ENCODE peak calls at places on chromosome 1, in seven cellular contexts. T, X, W, Y, R, C and E are unnamed samples.

GRCh38 chr1:153585009-153585408 is 19.4 kb upstream of the S100A2 start:
- DNase-seq in C (no peak), Y (no peak), X (no peak), W (no peak), R (no peak), T (no peak), E (no peak)

GRCh38 chr1:29999595-29999994 is 723.8 kb downstream of the MATN1 start:
- DNase-seq in R (no peak), W (no peak), C (no peak), Y (no peak), X (no peak), T (no peak), E (no peak)

GRCh38 chr1:53654216-53655210 is 84.5 kb downstream of the GLIS1 start:
- DNase-seq in R (peak; percentile 39), C (no peak), W (no peak), T (no peak), X (no peak), Y (no peak), E (no peak)

GRCh38 chr1:1430114-1430982 is 5.1 kb upstream of the VWA1 start:
- DNase-seq in C (no peak), T (no peak), Y (no peak), X (peak; percentile 90), W (no peak), R (no peak), E (no peak)

GRCh38 chr1:92980732-92981647 is 19.7 kb upstream of the DIPK1A start:
- DNase-seq in C (peak; percentile 71), X (no peak), W (no peak), R (no peak), Y (no peak), T (no peak), E (no peak)

GRCh38 chr1:19179597-19180271 is 30.3 kb downstream of the UBR4 start:
- DNase-seq in Y (no peak), T (no peak), X (no peak), R (no peak), W (no peak), C (peak; percentile 46), E (no peak)

GRCh38 chr1:1304331-1305299 is 3.1 kb downstream of the ACAP3 start:
- DNase-seq in R (peak; percentile 31), T (no peak), W (no peak), X (peak; percentile 88), C (no peak), Y (no peak), E (peak; percentile 41)

GRCh38 chr1:3636531-3636930 is 11.7 kb downstream of the TPRG1L start:
- DNase-seq in W (no peak), T (no peak), R (no peak), C (no peak), X (no peak), Y (no peak), E (no peak)

GRCh38 chr1:117036018-117036421 is 24.1 kb upstream of the TTF2 start:
- DNase-seq in W (no peak), T (no peak), X (no peak), Y (no peak), R (no peak), C (no peak), E (no peak)

GRCh38 chr1:177976596-177976995 is 6.7 kb upstream of the SEC16B start:
- DNase-seq in X (no peak), Y (no peak), W (no peak), C (no peak), T (no peak), R (no peak), E (no peak)

GRCh38 chr1:38872401-38873026 is 634 bp downstream of the MYCBP start:
- DNase-seq in R (no peak), W (no peak), X (no peak), T (no peak), Y (peak; percentile 7), C (peak; percentile 61), E (no peak)

GRCh38 chr1:27102707-27103468 is 52.0 kb downstream of the SLC9A1 start:
- DNase-seq in C (peak; percentile 84), T (peak; percentile 29), X (peak; percentile 86), Y (peak; percentile 57), R (no peak), W (peak; percentile 81), E (no peak)

GRCh38 chr1:194755241-194755953 is 1569.0 kb upstream of the B3GALT2 start:
- DNase-seq in R (no peak), W (no peak), X (no peak), T (no peak), Y (no peak), C (no peak), E (no peak)

GRCh38 chr1:66446261-66447001 is 87.5 kb upstream of the SGIP1 start:
- DNase-seq in T (peak; percentile 42), X (no peak), R (no peak), W (peak; percentile 56), C (peak; percentile 53), Y (peak; percentile 38), E (peak; percentile 35)

GRCh38 chr1:12434174-12434573 is 183.8 kb downstream of the DHRS3 start:
- DNase-seq in X (no peak), W (no peak), T (no peak), Y (peak; percentile 63), C (peak; percentile 89), R (no peak), E (no peak)

GRCh38 chr1:50644447-50645105 is 221.3 kb upstream of the DMRTA2 start:
- DNase-seq in R (no peak), T (no peak), C (no peak), X (no peak), W (no peak), Y (no peak), E (no peak)

GRCh38 chr1:51717842-51718241 is 101.0 kb downstream of the OSBPL9 start:
- DNase-seq in T (no peak), X (no peak), Y (no peak), R (no peak), C (no peak), W (no peak), E (no peak)

GRCh38 chr1:196180847-196181593 is 427.2 kb downstream of the KCNT2 start:
- DNase-seq in C (no peak), T (no peak), R (peak; percentile 85), Y (no peak), W (no peak), X (no peak), E (no peak)

GRCh38 chr1:27569506-27570382 is 34.2 kb downstream of the AHDC1 start:
- DNase-seq in X (no peak), R (no peak), T (no peak), W (no peak), Y (no peak), C (no peak), E (no peak)

GRCh38 chr1:20440785-20441200 is 45.2 kb downstream of the CAMK2N1 start:
- DNase-seq in C (peak; percentile 65), T (no peak), X (no peak), W (peak; percentile 43), R (no peak), Y (peak; percentile 15), E (no peak)

GRCh38 chr1:201634261-201634660 is 95.3 kb downstream of the NAV1 start:
- DNase-seq in R (no peak), W (no peak), C (no peak), X (no peak), T (no peak), Y (no peak), E (no peak)

GRCh38 chr1:59128784-59129227 is 168.1 kb upstream of the FGGY start:
- DNase-seq in Y (no peak), R (peak; percentile 90), C (no peak), T (no peak), W (no peak), X (no peak), E (no peak)